ENCODE peak calls at places on chromosomes 11 and 22, in seven cellular contexts. H is RWPE1; X is mammary epithelial cell; M is kidney; W is body of pancreas; P is CD4-positive, alpha-beta memory T cell; F is CD4-positive, CD25-positive, alpha-beta regulatory T cell. K is an unnamed sample.

GRCh38 chr11:2270322-2271076 is at the start of gene ASCL2:
- DNase-seq in M (no peak), F (no peak), W (no peak), H (no peak), X (peak; percentile 15), P (no peak), K (no peak)

GRCh38 chr11:61259363-61259762 is 18.4 kb downstream of the PGA5 start:
- DNase-seq in M (no peak), W (no peak), X (no peak), P (no peak), H (no peak), F (no peak), K (no peak)

GRCh38 chr11:6617315-6617781 is 1.9 kb downstream of the TPP1 start:
- DNase-seq in H (no peak), X (no peak), W (no peak), M (peak; percentile 46), P (no peak), F (no peak), K (no peak)

GRCh38 chr22:42688241-42688913 is 32.3 kb downstream of the A4GALT start:
- DNase-seq in P (no peak), M (peak; percentile 97), W (peak; percentile 90), H (peak; percentile 81), F (no peak), X (peak; percentile 83), K (peak; percentile 41)

GRCh38 chr11:72808415-72808814 is 5.8 kb upstream of the ATG16L2 start:
- DNase-seq in P (no peak), W (no peak), X (no peak), F (no peak), M (no peak), H (no peak), K (no peak)

GRCh38 chr11:111947143-111947542 is 10.0 kb downstream of the DIXDC1 start:
- DNase-seq in X (no peak), W (no peak), M (no peak), P (no peak), F (no peak), H (no peak), K (no peak)

GRCh38 chr11:128919192-128919591 is 23.5 kb downstream of the TP53AIP1 start:
- DNase-seq in H (no peak), F (no peak), P (no peak), M (peak; percentile 53), X (no peak), W (no peak), K (no peak)

GRCh38 chr11:70314730-70315129 is 44.2 kb downstream of the PPFIA1 start:
- DNase-seq in H (no peak), P (no peak), W (no peak), X (no peak), M (no peak), F (no peak), K (no peak)

GRCh38 chr11:19849947-19850593 is 137.4 kb downstream of the NAV2 start:
- DNase-seq in F (no peak), X (no peak), H (no peak), W (no peak), P (no peak), M (no peak), K (no peak)

GRCh38 chr11:65616575-65617001 is 1.0 kb downstream of the PCNX3 start:
- DNase-seq in M (no peak), P (no peak), F (no peak), H (no peak), X (no peak), W (no peak), K (no peak)

GRCh38 chr11:86116996-86117705 is 48.3 kb upstream of the PICALM start:
- DNase-seq in H (no peak), F (no peak), P (no peak), W (no peak), M (no peak), X (peak; percentile 86), K (peak; percentile 53)

GRCh38 chr22:39348909-39349505 is 784 bp upstream of the SYNGR1 start:
- DNase-seq in P (no peak), M (no peak), H (no peak), F (no peak), X (no peak), W (peak; percentile 37), K (no peak)

GRCh38 chr22:43521716-43522115 is 109.9 kb downstream of the MPPED1 start:
- DNase-seq in X (peak; percentile 71), H (peak; percentile 59), P (no peak), M (no peak), W (no peak), F (no peak), K (peak; percentile 79)

GRCh38 chr22:46737105-46737975 is 712 bp downstream of the CERK start:
- DNase-seq in M (no peak), P (peak; percentile 57), W (peak; percentile 46), H (peak; percentile 24), F (peak; percentile 23), X (no peak), K (no peak)

GRCh38 chr22:44620129-44620840 is 81.7 kb upstream of the PRR5 start:
- DNase-seq in X (peak; percentile 5), W (peak; percentile 69), P (peak; percentile 91), H (no peak), F (peak; percentile 67), M (peak; percentile 91), K (no peak)

GRCh38 chr22:38864361-38865191 is 7.4 kb downstream of the CBX6 start:
- DNase-seq in P (no peak), F (no peak), M (no peak), X (no peak), H (no peak), W (peak; percentile 55), K (no peak)

GRCh38 chr22:18999416-18999815 is 63.3 kb upstream of the PRODH start:
- DNase-seq in P (no peak), H (no peak), M (no peak), W (no peak), X (no peak), F (no peak), K (no peak)

GRCh38 chr22:45425101-45425500 is 11.6 kb downstream of the RIBC2 start:
- DNase-seq in P (no peak), F (no peak), M (peak; percentile 13), H (no peak), W (no peak), X (no peak), K (no peak)

GRCh38 chr11:94519478-94520084 is 7.3 kb downstream of the C11orf97 start:
- DNase-seq in X (no peak), P (peak; percentile 26), W (peak; percentile 21), F (no peak), H (peak; percentile 30), M (no peak), K (no peak)

GRCh38 chr11:67158241-67158640 is 39.2 kb downstream of the KDM2A start:
- DNase-seq in X (no peak), H (no peak), F (no peak), W (no peak), M (no peak), P (no peak), K (no peak)

GRCh38 chr11:59787255-59787588 is 23.4 kb downstream of the MRPL16 start:
- DNase-seq in H (no peak), P (no peak), X (no peak), W (no peak), F (no peak), M (no peak), K (no peak)

GRCh38 chr11:59785818-59786217 is 24.8 kb downstream of the MRPL16 start:
- DNase-seq in H (no peak), M (no peak), P (no peak), W (no peak), X (no peak), F (no peak), K (no peak)

GRCh38 chr11:59783632-59784090 is 26.9 kb downstream of the MRPL16 start:
- DNase-seq in F (no peak), M (no peak), X (no peak), H (no peak), W (no peak), P (no peak), K (no peak)

GRCh38 chr11:59791639-59792038 is 18.9 kb downstream of the MRPL16 start:
- DNase-seq in M (no peak), W (no peak), X (no peak), P (no peak), F (no peak), H (no peak), K (no peak)

DNA sequence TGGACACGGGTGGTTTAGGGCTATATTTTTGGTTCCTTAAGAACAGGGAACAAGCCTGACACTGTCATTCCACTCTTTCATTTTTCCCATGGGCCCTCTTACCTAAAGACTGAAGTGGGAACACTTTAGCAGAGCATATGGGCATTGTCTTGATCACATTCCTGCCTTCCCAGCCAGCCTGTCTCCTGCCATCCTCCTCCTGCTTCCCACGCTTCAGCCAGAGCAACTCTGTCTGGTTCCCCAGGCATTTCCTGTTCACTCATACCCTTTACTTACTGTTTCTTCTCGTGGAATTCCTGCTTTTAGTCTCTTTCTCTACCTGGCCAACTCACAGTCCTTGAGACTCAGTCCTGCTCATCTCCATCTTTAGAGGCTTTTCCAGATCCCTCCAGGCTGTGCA is 22.8 kb downstream of the MRPL16 start:
- DNase-seq in F (no peak), W (no peak), X (peak; percentile 72), M (no peak), H (peak; percentile 33), P (no peak), K (no peak)
- H3K27ac ChIP-seq in F (no peak overlapping the region), W (peak overlapping the region; percentile 73), X (peak overlapping the region; percentile 5), M (no peak overlapping the region), H (no peak overlapping the region), P (no peak overlapping the region), K (peak overlapping the region; percentile 44)

DNA sequence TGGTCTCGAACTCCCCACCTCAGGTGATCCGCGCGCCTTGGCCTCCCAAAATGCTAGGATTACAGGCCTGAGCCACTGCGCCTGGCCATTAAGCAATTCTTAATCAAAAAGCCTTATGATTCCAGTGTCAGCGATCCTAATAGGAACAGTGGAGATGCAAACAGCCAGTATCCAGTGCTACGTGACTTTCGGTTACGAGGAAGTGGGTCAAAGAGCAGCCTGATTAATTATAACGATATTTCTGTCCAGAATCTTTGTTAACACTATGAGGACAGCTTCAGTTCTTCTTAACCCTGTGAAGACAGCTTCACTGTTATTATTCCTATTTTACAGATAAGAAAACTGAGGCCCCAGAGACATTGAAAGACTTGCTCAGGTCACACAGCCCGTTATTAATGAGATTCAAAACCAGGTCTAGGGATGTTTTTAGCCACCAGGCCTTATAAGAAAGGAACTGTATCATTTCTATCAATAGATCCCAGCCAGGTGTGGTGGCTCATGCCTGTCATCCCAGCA is 17.3 kb upstream of the HMOX1 start:
- DNase-seq in X (no peak), F (no peak), M (no peak), W (no peak), H (no peak), P (no peak), K (no peak)
- H3K27ac ChIP-seq in X (no peak overlapping the region), F (no peak overlapping the region), M (no peak overlapping the region), W (no peak overlapping the region), H (no peak overlapping the region), P (no peak overlapping the region), K (no peak overlapping the region)

GRCh38 chr11:105447936-105448702 is 161.8 kb upstream of the GRIA4 start:
- DNase-seq in H (no peak), M (no peak), P (no peak), X (no peak), F (no peak), W (no peak), K (no peak)
- H3K27ac ChIP-seq in H (no peak overlapping the region), M (no peak overlapping the region), P (no peak overlapping the region), X (no peak overlapping the region), F (no peak overlapping the region), W (no peak overlapping the region), K (no peak overlapping the region)

DNA sequence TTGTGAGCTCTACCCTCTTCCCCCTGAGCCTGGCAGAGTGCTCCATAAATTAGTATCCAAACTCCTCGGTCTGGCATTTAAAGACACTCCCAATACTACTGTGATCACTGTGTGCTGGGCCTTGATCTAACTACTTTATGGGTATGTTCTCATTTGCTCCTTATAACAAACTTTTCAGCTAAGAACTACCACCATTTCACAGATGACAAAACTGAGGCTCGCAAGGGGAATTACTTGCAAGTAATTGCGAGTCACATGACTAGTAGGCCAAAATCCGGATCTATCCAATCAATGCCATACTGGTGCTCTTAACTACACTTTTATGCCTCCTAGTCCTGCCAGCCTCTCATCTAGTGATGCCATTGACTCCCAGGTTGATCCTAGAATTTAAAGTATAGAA is 3.6 kb downstream of the THOC5 start:
- DNase-seq in P (no peak), M (no peak), X (no peak), W (no peak), F (no peak), H (no peak), K (no peak)
- H3K27ac ChIP-seq in P (no peak overlapping the region), M (no peak overlapping the region), X (no peak overlapping the region), W (no peak overlapping the region), F (no peak overlapping the region), H (no peak overlapping the region), K (no peak overlapping the region)